ENCODE peak calls at places on chromosomes 4 and X, in four cellular contexts. W is ACHN; X is activated CD4-positive, alpha-beta T cell treated with anti-CD3 and anti-CD28 coated beads, Interleukin-2, amount 10 ng/mL, durations not matched to agents 7 days and 5 days; P is RCC 7860. H is an unnamed sample.

GRCh38 chr4:152063301-152064235 is 302.8 kb upstream of the GATB start:
- DNase-seq in W (no peak), X (peak), P (no peak), H (no peak)

GRCh38 chr4:92776080-92776479 is 472.3 kb downstream of the GRID2 start:
- DNase-seq in W (no peak), P (no peak), X (no peak), H (no peak)

GRCh38 chrX:27600686-27601085 is 10.5 kb downstream of the DCAF8L2 start:
- DNase-seq in P (peak), X (no peak), W (no peak), H (no peak)

GRCh38 chr4:1991596-1992434 is 17.0 kb downstream of the NELFA start:
- DNase-seq in P (no peak), W (no peak), X (no peak), H (peak)

GRCh38 chrX:115177941-115178340 is 11.3 kb upstream of the RBMXL3 start:
- DNase-seq in W (no peak), P (no peak), X (no peak), H (no peak)

GRCh38 chrX:10124506-10125247 is 32.1 kb upstream of the CLCN4 start:
- DNase-seq in P (no peak), X (no peak), W (no peak), H (no peak)

GRCh38 chr4:79331126-79331876 is 5.4 kb upstream of the NAA11 start:
- DNase-seq in P (no peak), X (no peak), W (no peak), H (peak)

GRCh38 chr4:57911203-57911602 is 801.0 kb upstream of the IGFBP7 start:
- DNase-seq in X (no peak), W (peak), P (no peak), H (peak)

GRCh38 chr4:4260185-4260751 is 12.2 kb upstream of the TMEM128 start:
- DNase-seq in W (peak), P (peak), X (peak), H (peak)

GRCh38 chr4:30720656-30721352 is 635 bp downstream of the PCDH7 start:
- DNase-seq in W (peak), X (no peak), P (peak), H (no peak)

GRCh38 chr4:141530627-141531026 is 105.8 kb upstream of the IL15 start:
- DNase-seq in X (no peak), P (no peak), W (no peak), H (no peak)

GRCh38 chr4:168440442-168441264 is 39.6 kb downstream of the DDX60L start:
- DNase-seq in X (no peak), P (peak), W (peak), H (peak)

GRCh38 chr4:1752284-1753041 is 31.1 kb downstream of the TACC3 start:
- DNase-seq in W (no peak), P (no peak), X (peak), H (no peak)

GRCh38 chrX:3939967-3940610 is 226.6 kb upstream of the PRKX start:
- DNase-seq in P (peak), X (no peak), W (peak), H (peak)

GRCh38 chrX:7596822-7597221 is 246.1 kb upstream of the VCX start:
- DNase-seq in W (no peak), P (no peak), X (no peak), H (no peak)

GRCh38 chr4:111435986-111436744 is 709.1 kb upstream of the FAM241A start:
- DNase-seq in W (no peak), X (no peak), P (no peak), H (no peak)

GRCh38 chrX:1327651-1328304 is 8.8 kb upstream of the IL3RA start:
- DNase-seq in W (no peak), X (no peak), P (no peak), H (no peak)

GRCh38 chr4:82467442-82467841 is 37.1 kb downstream of the ENOPH1 start:
- DNase-seq in W (no peak), P (no peak), X (no peak), H (no peak)

H was measured in Caki2.